ENCODE peak calls at places on chromosomes 11 and 22, in eight cellular contexts. P is stomach; G is activated naive CD4-positive, alpha-beta T cell; D is Caco-2; B is NCI-H2171 treated with DMSO at 0.1 percent for 48 hours; O is body of pancreas; T is stimulated activated effector memory CD8-positive, alpha-beta T cell treated with anti-CD3 and anti-CD28 coated beads, Interleukin-12 subunit alpha, Interleukin-12 subunit beta, amount 100 ng/mL, for 72 hours; S is H4. Q is an unnamed sample.

GRCh38 chr11:75896843-75897419 is 81.9 kb downstream of the UVRAG start:
- DNase-seq in P (no peak), G (no peak), D (no peak), B (peak; percentile 59), O (no peak), T (no peak), S (peak; percentile 12), Q (peak; percentile 54)

GRCh38 chr11:132064987-132065620 is 694.7 kb downstream of the NTM start:
- DNase-seq in P (no peak), G (no peak), D (no peak), B (no peak), O (peak; percentile 27), T (no peak), S (peak; percentile 90), Q (peak; percentile 66)

GRCh38 chr11:104898685-104899013 is 389 bp upstream of the CASP12 start:
- DNase-seq in P (no peak), G (no peak), D (no peak), B (no peak), O (no peak), T (no peak), S (no peak), Q (no peak)

GRCh38 chr22:47352920-47353700 is 590.7 kb downstream of the TBC1D22A start:
- DNase-seq in P (peak; percentile 17), G (no peak), D (no peak), B (no peak), O (no peak), T (no peak), S (no peak), Q (no peak)

GRCh38 chr11:94880216-94880615 is 93.1 kb downstream of the CWC15 start:
- DNase-seq in P (no peak), G (no peak), D (no peak), B (no peak), O (no peak), T (no peak), S (no peak), Q (peak; percentile 32)

GRCh38 chr11:106047636-106048035 is 25.6 kb upstream of the MSANTD4 start:
- DNase-seq in P (no peak), G (no peak), D (no peak), B (no peak), O (no peak), T (no peak), S (no peak), Q (no peak)

GRCh38 chr11:60915250-60915914 is 1.4 kb downstream of the TMEM109 start:
- DNase-seq in P (peak; percentile 77), G (no peak), D (peak; percentile 48), B (no peak), O (peak; percentile 68), T (peak; percentile 46), S (peak; percentile 70), Q (peak; percentile 75)

GRCh38 chr11:84243629-84244263 is 957.6 kb upstream of the CCDC90B start:
- DNase-seq in P (no peak), G (no peak), D (no peak), B (no peak), O (no peak), T (no peak), S (no peak), Q (no peak)

GRCh38 chr11:89405629-89406028 is 85.5 kb downstream of the NOX4 start:
- DNase-seq in P (no peak), G (no peak), D (no peak), B (no peak), O (no peak), T (no peak), S (peak; percentile 4), Q (peak; percentile 1)

GRCh38 chr22:38069372-38070249 is 12.4 kb downstream of the PICK1 start:
- DNase-seq in P (no peak), G (no peak), D (no peak), B (no peak), O (no peak), T (no peak), S (no peak), Q (no peak)

GRCh38 chr11:79150320-79150719 is 290.5 kb downstream of the TENM4 start:
- DNase-seq in P (no peak), G (no peak), D (no peak), B (no peak), O (no peak), T (no peak), S (no peak), Q (no peak)

GRCh38 chr11:130023204-130023603 is 20.6 kb upstream of the PRDM10 start:
- DNase-seq in P (no peak), G (no peak), D (peak; percentile 89), B (peak; percentile 5), O (no peak), T (no peak), S (peak; percentile 27), Q (peak; percentile 79)

GRCh38 chr11:129192150-129192549 is at the start of gene ARHGAP32:
- DNase-seq in P (no peak), G (no peak), D (no peak), B (no peak), O (no peak), T (no peak), S (peak; percentile 43), Q (peak; percentile 16)

GRCh38 chr11:116186592-116186991 is 586.2 kb downstream of the BUD13 start:
- DNase-seq in P (no peak), G (no peak), D (peak; percentile 70), B (peak; percentile 36), O (no peak), T (no peak), S (no peak), Q (no peak)

GRCh38 chr11:103648670-103649400 is 387.6 kb upstream of the DDI1 start:
- DNase-seq in P (no peak), G (no peak), D (no peak), B (no peak), O (no peak), T (no peak), S (no peak), Q (peak; percentile 81)

GRCh38 chr11:124896071-124896750 is 1.5 kb downstream of the ROBO4 start:
- DNase-seq in P (no peak), G (no peak), D (no peak), B (no peak), O (no peak), T (no peak), S (no peak), Q (peak; percentile 46)

GRCh38 chr22:17369553-17370035 is 334 bp downstream of the CECR2 start:
- DNase-seq in P (no peak), G (no peak), D (peak; percentile 37), B (peak; percentile 46), O (peak; percentile 33), T (peak; percentile 6), S (no peak), Q (no peak)

GRCh38 chr11:88414385-88414861 is 76.9 kb upstream of the CTSC start:
- DNase-seq in P (no peak), G (no peak), D (no peak), B (peak; percentile 7), O (peak; percentile 61), T (no peak), S (peak; percentile 71), Q (peak; percentile 6)

GRCh38 chr11:117836077-117836960 is 11.8 kb upstream of the FXYD2 start:
- DNase-seq in P (peak; percentile 22), G (no peak), D (no peak), B (no peak), O (no peak), T (no peak), S (no peak), Q (no peak)

GRCh38 chr22:38505595-38506117 is 455 bp downstream of the DDX17 start:
- DNase-seq in P (peak; percentile 79), G (peak; percentile 62), D (peak; percentile 55), B (peak; percentile 25), O (peak; percentile 80), T (no peak), S (no peak), Q (no peak)

GRCh38 chr11:12354750-12355545 is 22.4 kb upstream of the PARVA start:
- DNase-seq in P (no peak), G (no peak), D (no peak), B (no peak), O (no peak), T (no peak), S (no peak), Q (no peak)

GRCh38 chr11:126267650-126268049 is 1.0 kb downstream of the SRPRA start:
- DNase-seq in P (peak; percentile 90), G (no peak), D (no peak), B (no peak), O (peak; percentile 89), T (no peak), S (no peak), Q (no peak)

GRCh38 chr11:115042002-115042401 is 363.7 kb downstream of the NXPE2 start:
- DNase-seq in P (no peak), G (no peak), D (no peak), B (peak; percentile 72), O (no peak), T (no peak), S (no peak), Q (no peak)

GRCh38 chr11:46332093-46332567 is 15.1 kb upstream of the DGKZ start:
- DNase-seq in P (no peak), G (no peak), D (no peak), B (no peak), O (no peak), T (no peak), S (no peak), Q (no peak)

GRCh38 chr11:61587541-61587941 is 6.7 kb upstream of the SYT7 start:
- DNase-seq in P (peak; percentile 51), G (no peak), D (peak; percentile 63), B (no peak), O (peak; percentile 41), T (no peak), S (no peak), Q (no peak)

GRCh38 chr22:41848468-41848867 is 15.6 kb downstream of the SREBF2 start:
- DNase-seq in P (peak; percentile 70), G (no peak), D (peak; percentile 53), B (no peak), O (peak; percentile 43), T (no peak), S (no peak), Q (no peak)

GRCh38 chr11:32432565-32433248 is 2.6 kb downstream of the WT1 start:
- DNase-seq in P (no peak), G (no peak), D (no peak), B (no peak), O (no peak), T (no peak), S (no peak), Q (no peak)

GRCh38 chr11:48055292-48056132 is 75.2 kb downstream of the PTPRJ start:
- DNase-seq in P (peak; percentile 72), G (no peak), D (no peak), B (no peak), O (peak; percentile 54), T (peak; percentile 31), S (peak; percentile 82), Q (peak; percentile 51)

GRCh38 chr11:114065094-114065493 is 5.6 kb downstream of the ZBTB16 start:
- DNase-seq in P (no peak), G (no peak), D (no peak), B (no peak), O (no peak), T (no peak), S (no peak), Q (no peak)

GRCh38 chr11:129530154-129530895 is 154.7 kb downstream of the BARX2 start:
- DNase-seq in P (no peak), G (no peak), D (no peak), B (no peak), O (peak; percentile 8), T (no peak), S (no peak), Q (no peak)

GRCh38 chr22:29306830-29307657 is 594 bp downstream of the GAS2L1 start:
- DNase-seq in P (peak; percentile 83), G (no peak), D (peak; percentile 84), B (peak; percentile 69), O (peak; percentile 81), T (no peak), S (peak; percentile 40), Q (no peak)

Q was measured in A172.